ENCODE peak calls at places on chromosomes 1 and 21, in seven cellular contexts. T is esophagus muscularis mucosa, W is Peyer's patch, V is A549, F is heart left ventricle, I is IMR-90, B is tibial nerve. J is an unnamed sample.

GRCh38 chr1:8456306-8456912 is 138.5 kb downstream of the SLC45A1 start:
- DNase-seq in T (no peak), W (no peak), V (no peak), F (no peak), I (peak; percentile 82), B (no peak), J (no peak)

GRCh38 chr1:196723325-196724185 is 51.1 kb upstream of the CFHR3 start:
- DNase-seq in T (no peak), W (peak; percentile 48), V (peak; percentile 68), F (peak; percentile 53), I (peak; percentile 23), B (no peak), J (no peak)

GRCh38 chr1:40687059-40687458 is 4.4 kb upstream of the NFYC start:
- DNase-seq in T (no peak), W (no peak), V (no peak), F (no peak), I (no peak), B (no peak), J (no peak)

GRCh38 chr1:89908294-89908992 is 86.5 kb upstream of the ZNF326 start:
- DNase-seq in T (no peak), W (no peak), V (no peak), F (no peak), I (no peak), B (no peak), J (no peak)

GRCh38 chr1:16367968-16368910 is 1.2 kb downstream of the SZRD1 start:
- DNase-seq in T (no peak), W (no peak), V (no peak), F (no peak), I (peak; percentile 60), B (no peak), J (no peak)

GRCh38 chr1:6491480-6491962 is at the start of gene PLEKHG5:
- DNase-seq in T (no peak), W (no peak), V (peak; percentile 51), F (no peak), I (peak; percentile 86), B (no peak), J (no peak)

GRCh38 chr1:79811173-79811572 is 804.6 kb upstream of the ADGRL4 start:
- DNase-seq in T (no peak), W (no peak), V (peak; percentile 6), F (no peak), I (peak; percentile 88), B (no peak), J (no peak)

GRCh38 chr1:149879556-149879955 is 19.8 kb upstream of the BOLA1 start:
- DNase-seq in T (no peak), W (no peak), V (no peak), F (no peak), I (no peak), B (no peak), J (no peak)

GRCh38 chr21:26123012-26123411 is 47.6 kb downstream of the APP start:
- DNase-seq in T (no peak), W (no peak), V (no peak), F (no peak), I (peak; percentile 59), B (no peak), J (no peak)

GRCh38 chr1:12038356-12039140 is 19.2 kb downstream of the MIIP start:
- DNase-seq in T (no peak), W (no peak), V (no peak), F (no peak), I (no peak), B (no peak), J (no peak)

GRCh38 chr1:116256875-116257823 is 115.9 kb upstream of the ATP1A1 start:
- DNase-seq in T (no peak), W (peak; percentile 58), V (no peak), F (no peak), I (no peak), B (no peak), J (no peak)

GRCh38 chr1:21289700-21290545 is at the start of gene ECE1:
- DNase-seq in T (no peak), W (peak; percentile 72), V (peak; percentile 42), F (peak; percentile 81), I (no peak), B (no peak), J (no peak)

GRCh38 chr1:16006010-16006409 is 2.0 kb downstream of the SRARP start:
- DNase-seq in T (no peak), W (peak; percentile 37), V (no peak), F (no peak), I (no peak), B (no peak), J (no peak)

GRCh38 chr1:48808496-48808895 is 31.8 kb upstream of the BEND5 start:
- DNase-seq in T (no peak), W (no peak), V (no peak), F (no peak), I (no peak), B (no peak), J (no peak)

GRCh38 chr1:6859415-6860343 is 74.4 kb downstream of the CAMTA1 start:
- DNase-seq in T (no peak), W (no peak), V (peak; percentile 61), F (no peak), I (peak; percentile 99), B (no peak), J (no peak)

GRCh38 chr21:32545948-32546441 is 39.3 kb downstream of the TCP10L start:
- DNase-seq in T (peak; percentile 47), W (no peak), V (no peak), F (no peak), I (peak; percentile 47), B (no peak), J (no peak)

GRCh38 chr1:161198877-161199431 is at the start of gene ADAMTS4:
- DNase-seq in T (no peak), W (no peak), V (no peak), F (peak; percentile 74), I (peak; percentile 76), B (no peak), J (peak; percentile 83)

DNA sequence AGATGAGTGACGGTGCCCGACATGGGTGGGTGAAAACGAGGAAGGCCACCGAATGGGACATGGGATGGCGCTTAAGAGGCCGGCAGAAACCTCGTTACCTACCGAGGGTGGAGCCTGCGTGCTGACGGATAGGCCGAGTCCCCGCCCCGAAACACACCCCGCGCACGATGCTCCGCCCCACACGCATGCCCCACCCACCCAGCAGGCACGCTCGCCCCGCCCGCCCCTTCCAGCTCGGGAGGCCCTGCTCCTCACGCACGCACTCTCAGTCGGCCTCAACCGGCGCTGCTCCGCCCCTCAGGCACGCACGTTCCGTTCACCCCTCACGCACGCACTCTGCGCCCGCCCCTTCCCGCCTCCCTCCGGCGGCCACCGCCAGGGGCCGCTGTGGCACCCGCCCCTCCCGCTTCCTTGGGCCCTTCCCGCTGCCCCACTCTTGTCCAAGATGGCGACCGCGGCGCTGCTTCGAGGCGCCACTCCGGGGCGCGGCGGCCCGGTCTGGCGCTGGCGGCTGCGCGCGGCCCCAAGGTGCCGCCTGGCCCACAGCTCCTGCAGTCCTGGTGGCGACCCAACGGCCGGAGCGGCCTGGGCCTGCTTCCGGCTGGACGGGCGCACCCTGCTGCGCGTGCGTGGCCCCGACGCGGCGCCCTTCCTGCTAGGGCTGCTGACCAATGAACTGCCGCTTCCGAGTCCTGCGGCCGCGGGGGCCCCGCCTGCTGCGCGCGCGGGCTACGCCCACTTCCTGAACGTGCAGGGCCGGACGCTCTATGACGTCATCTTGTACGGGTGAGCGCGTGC is at the start of gene IBA57:
- DNase-seq in T (peak; percentile 100), W (peak; percentile 100), V (peak; percentile 99), F (peak; percentile 100), I (peak; percentile 99), B (peak; percentile 99), J (peak; percentile 99)
- TF ChIP-seq POLR2A in T (peak; percentile 77), W (peak; percentile 78), V (peak; percentile 82), F (peak; percentile 87), I (peak; percentile 92), B (peak; percentile 98), J (peak; percentile 98)

DNA sequence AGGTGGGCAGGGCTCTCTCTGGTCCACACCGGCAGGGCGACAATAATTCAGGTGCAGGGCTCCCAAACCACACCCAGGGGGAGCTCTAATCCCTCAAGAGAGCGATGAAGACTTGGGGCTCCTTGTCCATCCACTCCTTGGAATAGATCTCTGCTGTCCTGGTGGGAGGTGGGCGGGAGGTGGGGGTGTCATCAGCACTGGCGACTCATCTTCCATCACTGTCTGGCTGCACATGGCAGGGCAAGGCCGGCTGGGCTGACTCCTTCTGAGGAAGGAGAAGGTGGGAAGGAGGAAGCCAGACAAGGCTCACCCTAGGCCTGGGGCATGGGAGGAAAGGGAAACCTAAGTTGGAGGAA is 29.3 kb downstream of the TNNT2 start:
- DNase-seq in T (no peak), W (peak; percentile 60), V (peak; percentile 64), F (peak; percentile 55), I (peak; percentile 63), B (no peak), J (no peak)
- TF ChIP-seq CTCF in T (no peak), W (peak; percentile 36), V (peak; percentile 67), F (peak; percentile 51), I (peak; percentile 82), B (no peak), J (peak; percentile 23)

GRCh38 chr1:223836586-223836985 is 9.2 kb downstream of the TP53BP2 start:
- DNase-seq in T (no peak), W (no peak), V (no peak), F (no peak), I (no peak), B (no peak), J (no peak)

GRCh38 chr1:223832637-223832943 is 13.2 kb downstream of the TP53BP2 start:
- DNase-seq in T (no peak), W (no peak), V (no peak), F (no peak), I (no peak), B (no peak), J (no peak)

GRCh38 chr1:223835754-223836153 is 10.0 kb downstream of the TP53BP2 start:
- DNase-seq in T (no peak), W (no peak), V (no peak), F (no peak), I (no peak), B (no peak), J (no peak)

GRCh38 chr1:223833948-223834347 is 11.8 kb downstream of the TP53BP2 start:
- DNase-seq in T (no peak), W (no peak), V (no peak), F (no peak), I (no peak), B (no peak), J (no peak)

GRCh38 chr1:223834660-223835263 is 11.0 kb downstream of the TP53BP2 start:
- DNase-seq in T (no peak), W (no peak), V (no peak), F (no peak), I (peak; percentile 95), B (no peak), J (no peak)
- H3K4me3 ChIP-seq in T (peak overlapping the region; percentile 20), W (no peak overlapping the region), V (no peak overlapping the region), F (no peak overlapping the region), I (peak overlapping the region; percentile 17), B (no peak overlapping the region), J (no peak overlapping the region)

DNA sequence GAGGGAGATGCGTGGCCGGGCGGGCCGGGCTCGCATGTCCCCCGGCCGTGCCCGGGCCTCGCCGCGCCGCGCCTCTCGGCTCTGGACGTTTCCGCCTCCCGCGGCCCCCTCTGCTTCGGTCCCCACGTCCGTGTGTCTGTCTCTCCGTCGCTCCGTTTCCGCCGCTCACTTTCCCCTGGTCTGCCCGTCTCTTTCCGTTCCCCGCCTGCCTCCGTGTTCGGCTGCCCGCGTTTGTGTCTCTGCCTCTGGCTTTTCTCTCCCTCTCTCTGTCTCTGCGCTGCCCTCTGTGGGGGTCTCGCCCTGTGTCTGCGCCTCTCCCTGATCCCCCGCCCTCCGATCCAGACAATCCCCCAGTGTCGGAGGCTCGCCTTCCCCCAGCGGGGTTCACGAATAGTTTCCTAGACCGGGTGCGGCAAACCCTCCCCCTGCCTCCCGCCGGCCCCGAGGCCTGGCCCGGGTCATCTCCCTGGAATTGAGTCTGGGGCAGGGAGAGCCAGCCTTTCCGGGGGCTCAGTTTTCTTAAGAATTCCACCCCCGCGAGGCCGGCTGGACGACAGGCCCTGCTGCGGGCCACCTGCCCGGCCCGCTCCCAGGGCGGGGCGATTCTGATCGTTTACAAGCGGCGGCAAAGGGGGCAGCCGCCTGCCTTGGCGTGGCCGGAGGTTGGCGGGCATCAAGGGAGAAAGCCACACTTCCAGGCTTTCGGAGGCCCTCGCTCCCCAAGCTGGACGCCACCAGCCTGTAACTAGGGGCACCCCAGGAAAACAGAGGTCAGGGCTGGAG is 841 bp downstream of the NBL1 start:
- DNase-seq in T (no peak), W (peak; percentile 73), V (no peak), F (no peak), I (no peak), B (no peak), J (no peak)
- TF ChIP-seq POLR2A in T (no peak), W (peak; percentile 30), V (no peak), F (no peak), I (no peak), B (no peak), J (no peak)